ENCODE peak calls at places on chromosomes 13 and 19, in eight cellular contexts. Y, N, X, P, D, L, W and T are unnamed samples.

GRCh38 chr13:24629320-24629719 is 50.9 kb upstream of the ATP12A start:
- DNase-seq in X (no peak), D (no peak), P (no peak), W (no peak), L (no peak), N (peak; percentile 8), Y (no peak), T (no peak)

GRCh38 chr19:892243-892996 is 567 bp downstream of the MED16 start:
- DNase-seq in P (no peak), D (no peak), W (no peak), L (no peak), N (no peak), Y (no peak), X (no peak), T (no peak)

GRCh38 chr13:98890186-98890585 is 87.7 kb downstream of the DOCK9 start:
- DNase-seq in N (peak; percentile 59), P (no peak), W (peak; percentile 74), X (no peak), L (peak; percentile 56), Y (no peak), D (peak; percentile 65), T (peak; percentile 92)

GRCh38 chr13:113034451-113035208 is 65.6 kb downstream of the MCF2L start:
- DNase-seq in P (no peak), X (peak; percentile 56), W (peak; percentile 56), D (no peak), Y (peak; percentile 73), N (peak; percentile 70), L (no peak), T (no peak)

GRCh38 chr13:97367016-97367415 is 67.0 kb upstream of the RAP2A start:
- DNase-seq in P (no peak), Y (no peak), N (peak; percentile 23), L (no peak), W (peak; percentile 65), D (no peak), X (no peak), T (no peak)

GRCh38 chr19:14565298-14565679 is 6.6 kb downstream of the NDUFB7 start:
- DNase-seq in P (no peak), D (no peak), Y (no peak), N (no peak), W (no peak), L (no peak), X (no peak), T (no peak)

GRCh38 chr19:35869327-35870123 is 1.2 kb downstream of the APLP1 start:
- DNase-seq in X (peak; percentile 90), L (peak; percentile 85), N (peak; percentile 61), P (peak; percentile 74), W (peak; percentile 61), Y (peak; percentile 80), D (peak; percentile 59), T (peak; percentile 20)

GRCh38 chr13:51764184-51765141 is 39.5 kb downstream of the DHRS12 start:
- DNase-seq in L (peak; percentile 79), D (no peak), N (peak; percentile 73), X (no peak), W (peak; percentile 97), Y (peak; percentile 10), P (peak; percentile 45), T (no peak)

GRCh38 chr19:15550847-15551182 is 42.5 kb downstream of the CYP4F22 start:
- DNase-seq in X (no peak), D (no peak), N (no peak), Y (no peak), L (no peak), P (no peak), W (no peak), T (no peak)

GRCh38 chr13:43285891-43286602 is 262.7 kb downstream of the DNAJC15 start:
- DNase-seq in P (no peak), D (no peak), X (no peak), Y (peak; percentile 51), N (peak; percentile 19), L (no peak), W (peak; percentile 68), T (no peak)

GRCh38 chr19:2814426-2814825 is 5.2 kb upstream of the ZNF554 start:
- DNase-seq in D (no peak), P (no peak), N (no peak), W (no peak), L (no peak), X (no peak), Y (no peak), T (no peak)

GRCh38 chr19:43524922-43525835 is 1.8 kb downstream of the ETHE1 start:
- DNase-seq in X (no peak), N (peak; percentile 67), D (no peak), Y (no peak), W (peak; percentile 32), P (no peak), L (peak; percentile 29), T (no peak)

GRCh38 chr13:113792821-113793717 is 34.0 kb downstream of the TMEM255B start:
- DNase-seq in X (no peak), Y (no peak), L (no peak), W (no peak), D (no peak), N (no peak), P (no peak), T (no peak)

GRCh38 chr19:35132254-35132653 is 2.6 kb downstream of the LGI4 start:
- DNase-seq in N (no peak), X (no peak), L (no peak), W (no peak), P (no peak), D (no peak), Y (no peak), T (no peak)

GRCh38 chr13:36998624-36999041 is 507 bp downstream of the ALG5 start:
- DNase-seq in Y (no peak), N (no peak), D (no peak), P (no peak), W (no peak), L (peak; percentile 12), X (peak; percentile 22), T (no peak)

GRCh38 chr13:110524484-110525254 is 36.9 kb downstream of the RAB20 start:
- DNase-seq in P (no peak), L (no peak), D (no peak), X (no peak), N (no peak), W (no peak), Y (no peak), T (no peak)

GRCh38 chr19:32876919-32877285 is 7.3 kb upstream of the SLC7A9 start:
- DNase-seq in L (no peak), N (peak; percentile 39), P (no peak), X (no peak), W (peak; percentile 50), Y (no peak), D (no peak), T (peak; percentile 6)

GRCh38 chr19:14112809-14113385 is 4.7 kb downstream of the PRKACA start:
- DNase-seq in W (no peak), P (no peak), N (peak; percentile 51), L (no peak), Y (no peak), D (no peak), X (no peak), T (no peak)

GRCh38 chr13:97615266-97615665 is 181.3 kb downstream of the RAP2A start:
- DNase-seq in Y (no peak), W (no peak), D (no peak), P (no peak), L (no peak), X (no peak), N (no peak), T (no peak)

GRCh38 chr19:8392017-8392591 is 1.9 kb downstream of the RAB11B start:
- DNase-seq in X (no peak), W (no peak), P (no peak), L (no peak), N (peak; percentile 39), D (no peak), Y (no peak), T (no peak)

GRCh38 chr19:35988824-35989223 is 6.2 kb upstream of the SDHAF1 start:
- DNase-seq in D (no peak), X (no peak), N (no peak), L (no peak), W (no peak), P (no peak), Y (no peak), T (no peak)

GRCh38 chr13:45584816-45585215 is 30.7 kb downstream of the ERICH6B start:
- DNase-seq in W (no peak), P (no peak), D (no peak), L (no peak), Y (no peak), N (no peak), X (peak; percentile 25), T (no peak)

GRCh38 chr19:5561559-5561958 is 6.2 kb downstream of the TINCR start:
- DNase-seq in X (no peak), L (no peak), D (no peak), N (no peak), W (no peak), Y (no peak), P (no peak), T (no peak)

GRCh38 chr19:43464089-43464775 is 1.2 kb downstream of the LYPD3 start:
- DNase-seq in L (no peak), X (peak; percentile 71), N (no peak), D (no peak), P (peak; percentile 67), W (no peak), Y (no peak), T (no peak)